ENCODE peak calls at places on chromosomes 2 and 18, in ten cellular contexts. K is suprapubic skin, D is spleen, F is Panc1, T is SK-N-SH, M is stomach, V is prostate gland, A is sigmoid colon, U is esophagus muscularis mucosa, W is GM12878. S is an unnamed sample. For H3K27me3 and H3K4me1, the result is how much of the 10 kb centered on the place peaks cover.

GRCh38 chr18:3129053-3129864 is 90.5 kb downstream of the MYOM1 start:
- DNase-seq in U (peak), M (peak), D (peak), K (peak), T (peak), A (peak), F (peak), V (peak), W (no peak), S (peak)

GRCh38 chr18:62529597-62529996 is 6.8 kb downstream of the ZCCHC2 start:
- DNase-seq in V (no peak), F (no peak), W (no peak), U (no peak), K (no peak), D (no peak), T (no peak), A (no peak), M (no peak), S (no peak)

GRCh38 chr18:4319738-4320677 is 135.1 kb downstream of the DLGAP1 start:
- DNase-seq in M (no peak), U (no peak), K (no peak), A (no peak), W (peak), V (no peak), D (no peak), F (no peak), T (no peak), S (no peak)

GRCh38 chr2:179265082-179265575 is 497 bp upstream of the SESTD1 start:
- DNase-seq in T (no peak), F (no peak), D (no peak), U (no peak), M (no peak), K (no peak), W (no peak), V (no peak), A (no peak), S (no peak)

GRCh38 chr18:24108621-24109020 is 30.2 kb upstream of the CABYR start:
- DNase-seq in T (no peak), W (no peak), A (no peak), V (no peak), K (no peak), U (no peak), M (no peak), D (no peak), F (no peak), S (no peak)

GRCh38 chr2:225104971-225105370 is 62.7 kb upstream of the DOCK10 start:
- DNase-seq in D (no peak), U (no peak), F (no peak), V (no peak), T (no peak), W (no peak), K (no peak), A (no peak), M (no peak), S (no peak)

GRCh38 chr2:20781656-20782265 is 41.1 kb downstream of the LDAH start:
- DNase-seq in A (no peak), D (no peak), T (peak), M (no peak), F (peak), W (no peak), K (no peak), U (no peak), V (no peak), S (no peak)

GRCh38 chr2:46731280-46731679 is 184.3 kb downstream of the MCFD2 start:
- DNase-seq in U (no peak), F (no peak), A (no peak), W (no peak), D (no peak), T (no peak), M (no peak), V (no peak), K (no peak), S (no peak)

GRCh38 chr18:363327-364115 is 95.7 kb upstream of the THOC1 start:
- DNase-seq in T (no peak), D (no peak), F (no peak), W (no peak), U (no peak), V (no peak), K (no peak), M (no peak), A (no peak), S (no peak)

GRCh38 chr2:57333221-57333620 is 713.4 kb upstream of the VRK2 start:
- DNase-seq in M (no peak), A (no peak), W (no peak), F (no peak), K (no peak), U (no peak), V (no peak), T (no peak), D (no peak), S (no peak)

GRCh38 chr2:158130832-158131473 is 29.3 kb downstream of the UPP2 start:
- DNase-seq in M (no peak), V (no peak), F (no peak), D (no peak), W (no peak), T (no peak), K (no peak), A (no peak), U (no peak), S (no peak)

GRCh38 chr2:73063909-73064875 is 7.3 kb downstream of the SFXN5 start:
- DNase-seq in V (no peak), W (no peak), K (no peak), A (no peak), D (peak), F (peak), M (no peak), T (no peak), U (no peak), S (peak)

GRCh38 chr2:73359915-73360697 is 25.5 kb upstream of the ALMS1 start:
- DNase-seq in T (peak), W (no peak), M (no peak), U (no peak), A (no peak), F (no peak), K (no peak), D (no peak), V (no peak), S (no peak)

GRCh38 chr2:100588071-100588786 is 25.4 kb downstream of the PDCL3 start:
- DNase-seq in D (no peak), K (peak), T (no peak), F (no peak), M (no peak), V (no peak), W (peak), U (no peak), A (no peak), S (no peak)

GRCh38 chr18:74567805-74568204 is 29.9 kb upstream of the ZNF407 start:
- DNase-seq in W (no peak), V (no peak), T (no peak), K (no peak), A (no peak), D (no peak), F (no peak), M (no peak), U (no peak), S (no peak)

GRCh38 chr2:23627236-23627990 is 242.4 kb downstream of the KLHL29 start:
- DNase-seq in V (no peak), U (no peak), T (no peak), F (no peak), A (no peak), W (no peak), K (no peak), D (peak), M (no peak), S (no peak)

GRCh38 chr2:85963068-85963467 is 74.3 kb upstream of the ST3GAL5 start:
- DNase-seq in W (no peak), K (no peak), T (no peak), A (no peak), F (no peak), M (no peak), V (no peak), U (no peak), D (no peak), S (no peak)

GRCh38 chr2:124180635-124181034 is 155.5 kb downstream of the CNTNAP5 start:
- DNase-seq in M (no peak), A (no peak), V (no peak), K (no peak), W (no peak), T (no peak), U (no peak), D (no peak), F (no peak), S (no peak)

GRCh38 chr2:25349397-25349796 is 7.7 kb upstream of the DNMT3A start:
- DNase-seq in A (no peak), F (no peak), D (peak), V (no peak), U (no peak), K (no peak), T (no peak), W (no peak), M (no peak), S (peak)

GRCh38 chr2:128327180-128327964 is 8.7 kb upstream of the HS6ST1 start:
- DNase-seq in A (no peak), M (no peak), F (no peak), U (peak), W (no peak), K (no peak), D (no peak), T (peak), V (no peak), S (no peak)

GRCh38 chr2:163191372-163191771 is 352.8 kb upstream of the KCNH7 start:
- DNase-seq in T (peak), W (no peak), U (no peak), D (no peak), A (no peak), K (no peak), M (no peak), V (no peak), F (no peak), S (no peak)

GRCh38 chr2:222318712-222319575 is 20.1 kb upstream of the PAX3 start:
- DNase-seq in A (no peak), F (no peak), T (peak), W (no peak), U (no peak), K (no peak), V (no peak), D (peak), M (no peak), S (no peak)

GRCh38 chr2:68441179-68441993 is 25.7 kb downstream of the FBXO48 start:
- DNase-seq in A (peak), W (peak), M (peak), K (peak), D (peak), F (peak), V (peak), U (peak), T (peak), S (peak)

GRCh38 chr2:43155842-43156511 is 70.4 kb downstream of the ZFP36L2 start:
- DNase-seq in M (no peak), T (peak), D (peak), K (no peak), W (no peak), U (no peak), A (no peak), V (no peak), F (no peak), S (peak)

GRCh38 chr2:144430722-144431163 is 89.2 kb downstream of the ZEB2 start:
- DNase-seq in V (no peak), W (peak), M (no peak), U (no peak), D (no peak), F (no peak), K (no peak), A (peak), T (peak), S (no peak)

GRCh38 chr18:3585656-3586509 is 135.9 kb downstream of the TGIF1 start:
- DNase-seq in A (peak), T (peak), K (peak), W (no peak), M (peak), F (peak), V (peak), U (peak), D (peak), S (peak)

GRCh38 chr18:23992119-23992940 is 22.2 kb upstream of the TTC39C start:
- DNase-seq in A (no peak), T (peak), F (no peak), W (no peak), D (no peak), V (peak), K (no peak), M (peak), U (no peak), S (no peak)

GRCh38 chr18:5582054-5582453 is 38.3 kb upstream of the EPB41L3 start:
- DNase-seq in U (no peak), V (no peak), D (no peak), K (no peak), T (no peak), A (no peak), M (no peak), W (no peak), F (no peak), S (no peak)

GRCh38 chr2:15814406-15814805 is 125.9 kb upstream of the MYCN start:
- DNase-seq in F (no peak), D (no peak), M (no peak), A (no peak), U (no peak), V (no peak), W (no peak), T (no peak), K (no peak), S (no peak)

GRCh38 chr2:15812187-15812830 is 128.0 kb upstream of the MYCN start:
- DNase-seq in W (no peak), F (no peak), K (no peak), V (no peak), D (no peak), U (no peak), M (no peak), A (no peak), T (no peak), S (no peak)

GRCh38 chr2:15814946-15815345 is 125.4 kb upstream of the MYCN start:
- DNase-seq in W (no peak), K (no peak), D (no peak), M (no peak), F (no peak), A (no peak), U (no peak), T (no peak), V (no peak), S (no peak)

GRCh38 chr2:15811367-15811766 is 129.0 kb upstream of the MYCN start:
- DNase-seq in F (no peak), K (no peak), A (no peak), D (no peak), T (no peak), M (no peak), W (no peak), V (no peak), U (no peak), S (no peak)

DNA sequence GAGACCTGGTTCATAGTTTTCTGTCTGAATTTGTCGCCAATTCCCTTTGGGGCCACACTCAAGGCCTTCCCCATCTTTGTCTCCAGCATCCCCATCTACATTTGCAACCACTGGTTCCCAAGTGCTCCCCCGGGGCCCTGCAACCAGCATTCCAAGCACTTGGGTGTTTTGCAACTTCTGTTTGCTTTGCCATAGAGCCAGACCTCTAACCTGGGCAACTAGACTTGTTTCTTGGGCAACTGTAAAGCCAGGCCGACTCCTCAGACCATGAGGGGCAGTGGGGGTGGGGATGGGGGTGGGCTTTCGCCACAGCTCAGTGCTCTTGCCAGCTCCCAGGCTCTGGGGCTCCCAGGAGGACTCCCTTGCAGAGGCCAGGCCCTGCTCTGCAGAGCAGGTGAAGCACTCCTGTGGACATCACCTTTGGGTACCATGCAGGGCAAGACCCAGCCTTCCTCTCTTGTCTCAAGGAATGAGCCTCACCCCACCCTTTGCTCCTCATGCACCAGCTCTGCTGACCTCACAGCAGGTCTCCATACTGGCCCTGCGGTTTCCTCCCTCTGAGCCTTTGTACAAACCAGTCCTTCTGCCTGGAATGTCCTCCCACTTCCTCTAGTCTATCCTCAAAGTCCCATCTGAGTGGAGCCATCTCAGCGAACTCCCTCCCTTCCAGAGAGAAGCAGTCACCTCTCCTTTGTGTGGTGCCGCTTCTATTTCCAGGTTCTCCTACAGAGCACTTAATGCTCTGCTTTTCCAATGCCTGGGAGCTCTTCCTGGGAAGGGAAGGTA is 126.7 kb upstream of the MYCN start:
- DNase-seq in F (no peak), K (no peak), M (no peak), U (no peak), D (no peak), W (no peak), V (no peak), A (no peak), T (no peak), S (no peak)
- TF ChIP-seq POLR2AphosphoS5 in F (no peak), K (no peak), M (no peak), U (no peak), D (no peak), W (no peak), V (no peak), A (no peak), T (no peak), S (no peak)

GRCh38 chr2:30717081-30717650 is 90.1 kb downstream of the CAPN13 start:
- DNase-seq in K (no peak), F (no peak), M (peak), T (no peak), D (no peak), W (no peak), U (peak), A (no peak), V (no peak), S (no peak)

GRCh38 chr2:30716117-30716900 is 90.9 kb downstream of the CAPN13 start:
- DNase-seq in V (no peak), T (no peak), D (no peak), U (peak), A (peak), W (no peak), F (no peak), M (peak), K (no peak), S (no peak)

GRCh38 chr2:30721241-30721640 is 86.0 kb downstream of the CAPN13 start:
- DNase-seq in T (no peak), F (no peak), U (peak), D (no peak), M (peak), W (no peak), A (peak), K (no peak), V (no peak), S (no peak)

GRCh38 chr2:30722936-30723725 is 84.1 kb downstream of the CAPN13 start:
- DNase-seq in M (peak), T (no peak), D (peak), F (no peak), V (no peak), A (no peak), U (peak), W (no peak), K (no peak), S (no peak)

GRCh38 chr2:30721668-30722647 is 85.3 kb downstream of the CAPN13 start:
- DNase-seq in M (peak), A (no peak), K (no peak), U (peak), V (no peak), T (no peak), F (no peak), D (peak), W (no peak), S (no peak)
- H3K27me3 ChIP-seq in M (under half), A (under half), K (under half), U (under half), V (under half), T (under half), F (under half), D (under half), W (under half), S (under half)

GRCh38 chr2:114083717-114084387 is 194.0 kb downstream of the ACTR3 start:
- DNase-seq in F (no peak), M (no peak), D (no peak), W (no peak), U (no peak), A (no peak), K (no peak), T (no peak), V (no peak), S (no peak)
- H3K4me1 ChIP-seq in F (under half), M (under half), D (under half), W (under half), U (under half), A (under half), K (under half), T (under half), V (under half), S (under half)

GRCh38 chr2:9477914-9478313 is 3.6 kb downstream of the IAH1 start:
- DNase-seq in F (no peak), V (no peak), W (no peak), U (no peak), A (no peak), M (no peak), T (no peak), D (no peak), K (no peak), S (no peak)

GRCh38 chr2:9471212-9471611 is 3.1 kb upstream of the IAH1 start:
- DNase-seq in K (no peak), F (no peak), V (no peak), D (no peak), M (no peak), A (no peak), T (no peak), W (no peak), U (no peak), S (no peak)

GRCh38 chr2:9473985-9474360 is 378 bp upstream of the IAH1 start:
- DNase-seq in D (peak), F (no peak), A (peak), K (peak), M (peak), U (no peak), V (no peak), W (no peak), T (peak), S (peak)

GRCh38 chr2:9474361-9475117 is at the start of gene IAH1:
- DNase-seq in U (no peak), V (peak), W (no peak), M (peak), K (no peak), A (peak), D (peak), T (peak), F (no peak), S (peak)

DNA sequence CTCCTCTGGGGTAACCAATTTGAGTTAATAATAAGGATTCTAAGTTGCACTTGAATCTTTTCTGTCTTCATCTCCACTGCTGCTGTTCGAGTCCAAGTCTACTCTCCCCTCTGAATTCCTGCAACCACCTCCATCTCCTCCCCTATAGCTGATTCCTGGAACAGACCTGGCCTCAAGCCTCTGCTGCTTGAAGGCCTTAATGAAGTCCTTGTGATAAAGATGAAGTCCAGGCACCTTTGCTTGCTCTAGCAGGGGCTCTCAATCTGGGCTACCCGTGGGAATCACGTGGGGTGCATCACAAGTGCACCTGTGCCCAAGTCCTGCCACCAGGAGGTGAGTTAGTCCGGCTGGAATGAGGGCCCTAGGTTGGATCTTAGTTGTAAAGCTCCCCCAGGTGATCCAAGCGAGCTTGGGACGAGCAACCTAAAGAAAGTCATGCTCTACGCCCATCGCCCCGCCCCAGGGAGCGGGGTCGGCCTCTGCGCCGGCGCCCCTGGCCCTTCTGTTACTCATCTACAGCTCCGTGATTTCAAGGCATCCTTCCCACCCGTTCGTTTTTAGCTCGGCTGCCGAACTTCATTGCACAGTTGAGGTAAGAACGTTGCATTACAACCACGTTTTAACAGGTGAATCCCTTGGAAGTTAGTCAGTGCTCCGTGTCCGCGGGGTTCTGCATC is 905 bp upstream of the IAH1 start:
- DNase-seq in V (no peak), D (peak), A (no peak), F (no peak), W (no peak), T (peak), M (peak), K (no peak), U (no peak), S (peak)
- TF ChIP-seq POLR2AphosphoS5 in V (no peak), D (no peak), A (no peak), F (no peak), W (no peak), T (no peak), M (no peak), K (no peak), U (no peak), S (no peak)

GRCh38 chr2:98372121-98372520 is 25.9 kb downstream of the CNGA3 start:
- DNase-seq in M (no peak), F (no peak), W (no peak), D (no peak), K (no peak), V (no peak), T (no peak), A (no peak), U (no peak), S (no peak)
- H3K27me3 ChIP-seq in M (under half), F (under half), W (under half), D (under half), K (under half), V (under half), T (under half), A (under half), U (under half), S (under half)